ENCODE peak calls at places on chromosomes 11 and 22, in six cellular contexts. C, Y, D, N, K and O are unnamed samples.

GRCh38 chr11:131899954-131900580 is 529.7 kb downstream of the NTM start:
- DNase-seq in Y (no peak), K (no peak), N (no peak), D (no peak), C (no peak), O (no peak)

GRCh38 chr22:23216331-23217170 is 36.2 kb downstream of the BCR start:
- DNase-seq in K (no peak), D (no peak), Y (no peak), N (no peak), C (no peak), O (no peak)

GRCh38 chr11:111450480-111451320 is 61.5 kb downstream of the BTG4 start:
- DNase-seq in D (no peak), C (no peak), K (no peak), N (no peak), Y (no peak), O (no peak)

GRCh38 chr11:78907636-78908035 is 333.0 kb upstream of the NARS2 start:
- DNase-seq in Y (no peak), D (no peak), K (no peak), C (no peak), N (no peak), O (no peak)

GRCh38 chr11:110425751-110426545 is 3.8 kb upstream of the FDX1 start:
- DNase-seq in D (no peak), C (no peak), N (no peak), K (no peak), Y (peak), O (no peak)

GRCh38 chr11:10314199-10315072 is 9.6 kb downstream of the ADM start:
- DNase-seq in K (no peak), D (no peak), C (no peak), Y (no peak), N (no peak), O (no peak)

GRCh38 chr11:103749158-103749557 is 287.3 kb upstream of the DDI1 start:
- DNase-seq in C (no peak), Y (no peak), K (no peak), D (no peak), N (no peak), O (no peak)

GRCh38 chr11:109363682-109364081 is 58.3 kb upstream of the C11orf87 start:
- DNase-seq in C (no peak), Y (no peak), K (no peak), D (no peak), N (no peak), O (no peak)

GRCh38 chr11:33128739-33129138 is 32.5 kb downstream of the CSTF3 start:
- DNase-seq in C (no peak), Y (no peak), N (no peak), D (no peak), K (no peak), O (no peak)

GRCh38 chr22:35582861-35583670 is 34.1 kb downstream of the MB start:
- DNase-seq in N (no peak), D (peak), C (peak), K (no peak), Y (no peak), O (no peak)

GRCh38 chr22:23856721-23857605 is 712 bp upstream of the SLC2A11 start:
- DNase-seq in Y (no peak), C (peak), D (no peak), N (no peak), K (no peak), O (no peak)

GRCh38 chr11:70128435-70128906 is 50.4 kb downstream of the ANO1 start:
- DNase-seq in Y (no peak), C (peak), D (no peak), K (no peak), N (no peak), O (no peak)

GRCh38 chr11:69950120-69950519 is 128.0 kb upstream of the ANO1 start:
- DNase-seq in N (no peak), Y (no peak), K (no peak), D (no peak), C (peak), O (no peak)

GRCh38 chr11:119912214-119912613 is 183.2 kb upstream of the NECTIN1 start:
- DNase-seq in Y (no peak), K (no peak), D (no peak), N (no peak), C (no peak), O (no peak)

GRCh38 chr11:121556937-121557336 is 104.2 kb upstream of the SORL1-AS1 start:
- DNase-seq in K (no peak), D (no peak), N (no peak), Y (no peak), C (no peak), O (no peak)

GRCh38 chr11:125110996-125111340 is 458 bp downstream of the TMEM218 start:
- DNase-seq in D (no peak), C (peak), K (no peak), Y (no peak), N (no peak), O (no peak)

GRCh38 chr11:47234669-47235075 is 13.9 kb downstream of the ACP2 start:
- DNase-seq in N (no peak), C (no peak), Y (no peak), D (peak), K (no peak), O (no peak)